ENCODE peak calls at places on chromosomes 11 and 22, in five cellular contexts. N, X, B, J and C are unnamed samples.

GRCh38 chr11:46309669-46310288 is 32.3 kb downstream of the CREB3L1 start:
- ATAC-seq in N (no peak), X (no peak), B (no peak), J (no peak), C (peak)

GRCh38 chr11:26607725-26608506 is 35.9 kb upstream of the MUC15 start:
- ATAC-seq in N (no peak), X (no peak), B (no peak), J (no peak), C (no peak)

GRCh38 chr11:57387284-57388030 is 3.0 kb downstream of the PRG2 start:
- ATAC-seq in N (peak), X (no peak), B (peak), J (no peak), C (no peak)

GRCh38 chr22:23565942-23566715 is 14.0 kb downstream of the IGLL1 start:
- ATAC-seq in N (peak), X (no peak), B (peak), J (peak), C (peak)

GRCh38 chr22:45651931-45652528 is 19.6 kb upstream of the ATXN10 start:
- ATAC-seq in N (no peak), X (no peak), B (no peak), J (no peak), C (no peak)

GRCh38 chr11:119626910-119627305 is 102.1 kb downstream of the NECTIN1 start:
- ATAC-seq in N (peak), X (no peak), B (no peak), J (no peak), C (no peak)

GRCh38 chr11:66864924-66865697 is 8.2 kb downstream of the LRFN4 start:
- ATAC-seq in N (no peak), X (no peak), B (no peak), J (no peak), C (no peak)

GRCh38 chr11:46633291-46634217 is 16.2 kb downstream of the ATG13 start:
- ATAC-seq in N (no peak), X (no peak), B (peak), J (no peak), C (no peak)

GRCh38 chr11:36540998-36541397 is 26.8 kb upstream of the RAG1 start:
- ATAC-seq in N (no peak), X (peak), B (peak), J (no peak), C (peak)

GRCh38 chr11:1532606-1533341 is 39.3 kb downstream of the DUSP8 start:
- ATAC-seq in N (no peak), X (no peak), B (no peak), J (no peak), C (no peak)

GRCh38 chr11:30879322-30880020 is 293.3 kb upstream of the MPPED2 start:
- ATAC-seq in N (no peak), X (no peak), B (no peak), J (no peak), C (no peak)

GRCh38 chr22:37792494-37792893 is 15.2 kb upstream of the GCAT start:
- ATAC-seq in N (no peak), X (no peak), B (peak), J (no peak), C (no peak)

GRCh38 chr22:46491936-46492335 is 45.5 kb downstream of the CELSR1 start:
- ATAC-seq in N (no peak), X (no peak), B (no peak), J (no peak), C (no peak)

GRCh38 chr11:67356867-67357561 is 3.7 kb upstream of the POLD4 start:
- ATAC-seq in N (peak), X (no peak), B (no peak), J (no peak), C (peak)

GRCh38 chr22:45254388-45254787 is 13.7 kb upstream of the KIAA0930 start:
- ATAC-seq in N (no peak), X (no peak), B (no peak), J (no peak), C (peak)

GRCh38 chr11:112525844-112526590 is 265.4 kb upstream of the PLET1 start:
- ATAC-seq in N (no peak), X (no peak), B (no peak), J (no peak), C (no peak)

GRCh38 chr11:94325681-94326080 is 21.3 kb downstream of the IZUMO1R start:
- ATAC-seq in N (peak), X (no peak), B (peak), J (no peak), C (peak)

GRCh38 chr11:77269484-77270123 is 31.9 kb downstream of the GDPD4 start:
- ATAC-seq in N (no peak), X (no peak), B (no peak), J (no peak), C (peak)

GRCh38 chr11:9208726-9209501 is 56.2 kb downstream of the DENND5A start:
- ATAC-seq in N (no peak), X (no peak), B (no peak), J (peak), C (peak)

GRCh38 chr22:39932918-39933649 is 27.1 kb upstream of the TMA7B start:
- ATAC-seq in N (no peak), X (peak), B (no peak), J (peak), C (peak)